ENCODE peak calls at places on chromosomes 2 and 18, in eight cellular contexts. H is colonic mucosa, Q is K562, B is lower lobe of right lung, Z is esophagus squamous epithelium, J is IMR-90, M is uterus, K is tibial artery. V is an unnamed sample.

GRCh38 chr2:16861154-16861929 is 195.7 kb upstream of the CYRIA start:
- DNase-seq in Q (no peak), B (no peak), K (no peak), H (no peak), Z (no peak), M (no peak), J (no peak), V (no peak)

GRCh38 chr2:54372361-54372760 is 83.8 kb upstream of the SPTBN1 start:
- DNase-seq in B (no peak), H (no peak), Z (no peak), K (no peak), Q (no peak), J (no peak), M (no peak), V (no peak)

GRCh38 chr2:209426432-209426831 is 2.6 kb downstream of the MAP2 start:
- DNase-seq in B (no peak), J (no peak), H (no peak), M (no peak), Q (no peak), K (no peak), Z (no peak), V (peak)

GRCh38 chr2:36663851-36664715 is 32.4 kb upstream of the VIT start:
- DNase-seq in J (peak), Q (peak), Z (no peak), M (peak), H (peak), K (no peak), B (no peak), V (no peak)

GRCh38 chr18:3147935-3148554 is 71.7 kb downstream of the MYOM1 start:
- DNase-seq in Z (no peak), B (no peak), J (no peak), K (no peak), Q (no peak), M (no peak), H (no peak), V (no peak)

GRCh38 chr18:80176334-80177080 is 67.4 kb downstream of the ADNP2 start:
- DNase-seq in Z (no peak), K (no peak), B (no peak), M (no peak), Q (no peak), J (peak), H (no peak), V (no peak)

GRCh38 chr18:62566818-62567217 is 44.0 kb downstream of the ZCCHC2 start:
- DNase-seq in H (no peak), B (no peak), J (no peak), M (no peak), Z (no peak), Q (no peak), K (no peak), V (no peak)

GRCh38 chr2:15943378-15943851 is 3.1 kb downstream of the MYCN start:
- DNase-seq in H (peak), Z (no peak), J (no peak), M (no peak), Q (peak), B (no peak), K (no peak), V (peak)

GRCh38 chr2:23293063-23293462 is 91.9 kb upstream of the KLHL29 start:
- DNase-seq in K (no peak), J (no peak), Q (no peak), B (no peak), M (peak), H (peak), Z (no peak), V (no peak)

GRCh38 chr2:341017-341542 is 53.2 kb upstream of the ALKAL2 start:
- DNase-seq in J (no peak), M (no peak), B (no peak), H (no peak), Z (no peak), K (no peak), Q (no peak), V (no peak)

GRCh38 chr2:21656330-21657075 is 532.7 kb downstream of the TDRD15 start:
- DNase-seq in Z (no peak), J (peak), M (no peak), Q (no peak), B (no peak), K (no peak), H (no peak), V (no peak)

GRCh38 chr2:226063704-226064390 is 664.3 kb downstream of the NYAP2 start:
- DNase-seq in B (no peak), H (no peak), K (no peak), J (peak), Q (no peak), Z (no peak), M (no peak), V (no peak)

GRCh38 chr18:42931501-42931900 is 184.0 kb downstream of the RIT2 start:
- DNase-seq in M (no peak), Z (no peak), B (no peak), Q (no peak), H (no peak), K (no peak), J (peak), V (no peak)

GRCh38 chr18:77009675-77010074 is 122.9 kb downstream of the MBP start:
- DNase-seq in J (no peak), Q (no peak), Z (no peak), H (no peak), B (no peak), K (no peak), M (no peak), V (no peak)

GRCh38 chr2:210681481-210681880 is 125.1 kb downstream of the CPS1 start:
- DNase-seq in Q (no peak), Z (no peak), M (no peak), K (no peak), J (no peak), H (no peak), B (no peak), V (no peak)

GRCh38 chr2:598043-598802 is 79.0 kb downstream of the TMEM18 start:
- DNase-seq in M (no peak), B (no peak), Z (no peak), H (no peak), K (no peak), J (no peak), Q (no peak), V (no peak)

GRCh38 chr2:219959471-219959870 is 332.0 kb downstream of the SLC4A3 start:
- DNase-seq in B (no peak), K (no peak), H (no peak), Z (no peak), J (peak), Q (no peak), M (no peak), V (no peak)

GRCh38 chr2:200702646-200703118 is 109.0 kb upstream of the BZW1 start:
- DNase-seq in Z (no peak), B (no peak), H (no peak), J (no peak), K (no peak), Q (no peak), M (no peak), V (no peak)

GRCh38 chr2:106584304-106584954 is 97.3 kb downstream of the CD8B2 start:
- DNase-seq in Q (no peak), J (no peak), Z (no peak), K (no peak), H (no peak), M (no peak), B (no peak), V (no peak)

GRCh38 chr2:221895366-221896121 is 323.4 kb upstream of the EPHA4 start:
- DNase-seq in Z (no peak), J (peak), M (peak), H (no peak), B (no peak), Q (no peak), K (no peak), V (no peak)

GRCh38 chr2:198901894-198902293 is 555.8 kb downstream of the SATB2 start:
- DNase-seq in H (no peak), K (no peak), B (no peak), M (no peak), Z (no peak), Q (peak), J (no peak), V (no peak)

GRCh38 chr2:28613616-28614501 is 118.0 kb downstream of the PLB1 start:
- DNase-seq in M (no peak), J (peak), Z (no peak), B (no peak), H (no peak), K (no peak), Q (no peak), V (no peak)

GRCh38 chr2:104788721-104789446 is 65.0 kb upstream of the POU3F3 start:
- DNase-seq in H (no peak), M (no peak), Q (no peak), J (no peak), K (no peak), Z (no peak), B (no peak), V (no peak)

GRCh38 chr2:105438104-105438929 is 39.5 kb upstream of the FHL2 start:
- DNase-seq in J (peak), K (no peak), H (peak), B (no peak), M (peak), Q (no peak), Z (no peak), V (no peak)

GRCh38 chr18:58311390-58311789 is 267.4 kb downstream of the NEDD4L start:
- DNase-seq in Z (no peak), Q (no peak), B (no peak), J (no peak), M (no peak), H (no peak), K (no peak), V (no peak)

GRCh38 chr2:241035142-241035817 is 36.9 kb downstream of the SNED1 start:
- DNase-seq in Q (no peak), K (no peak), M (no peak), J (no peak), B (no peak), Z (no peak), H (no peak), V (peak)

GRCh38 chr2:9400268-9401058 is 22.9 kb downstream of the ITGB1BP1 start:
- DNase-seq in Z (no peak), K (peak), H (no peak), M (no peak), B (no peak), J (no peak), Q (no peak), V (no peak)

GRCh38 chr2:12428324-12428723 is 288.4 kb upstream of the TRIB2 start:
- DNase-seq in Q (no peak), Z (no peak), K (no peak), H (no peak), J (peak), B (no peak), M (no peak), V (no peak)

GRCh38 chr2:65778126-65778525 is 345.7 kb upstream of the SPRED2 start:
- DNase-seq in H (no peak), Q (no peak), J (no peak), Z (no peak), B (no peak), K (no peak), M (no peak), V (no peak)

GRCh38 chr2:127219716-127220090 is 396 bp downstream of the CYP27C1 start:
- DNase-seq in M (no peak), B (no peak), Z (no peak), K (no peak), Q (no peak), J (no peak), H (no peak), V (no peak)

GRCh38 chr2:25740810-25741381 is 67.5 kb upstream of the DTNB start:
- DNase-seq in H (no peak), Q (no peak), K (no peak), J (no peak), B (no peak), M (no peak), Z (no peak), V (no peak)

GRCh38 chr2:47964722-47965434 is 58.6 kb upstream of the FBXO11 start:
- DNase-seq in J (no peak), Q (no peak), Z (no peak), K (no peak), B (no peak), H (peak), M (no peak), V (no peak)

GRCh38 chr2:94997981-94998920 is 27.3 kb upstream of the MAL start:
- DNase-seq in J (no peak), K (peak), M (no peak), Q (peak), H (no peak), Z (no peak), B (peak), V (peak)

GRCh38 chr2:123451517-123451916 is 573.6 kb upstream of the CNTNAP5 start:
- DNase-seq in Z (no peak), J (no peak), Q (no peak), H (no peak), B (no peak), K (no peak), M (no peak), V (no peak)

GRCh38 chr18:21747764-21748693 is 7.4 kb downstream of the MIB1 start:
- DNase-seq in M (no peak), Z (no peak), H (no peak), Q (no peak), B (no peak), K (no peak), J (no peak), V (no peak)

GRCh38 chr2:20192781-20193180 is 32.1 kb downstream of the SDC1 start:
- DNase-seq in M (no peak), H (no peak), Z (no peak), K (no peak), J (no peak), Q (no peak), B (no peak), V (no peak)

DNA sequence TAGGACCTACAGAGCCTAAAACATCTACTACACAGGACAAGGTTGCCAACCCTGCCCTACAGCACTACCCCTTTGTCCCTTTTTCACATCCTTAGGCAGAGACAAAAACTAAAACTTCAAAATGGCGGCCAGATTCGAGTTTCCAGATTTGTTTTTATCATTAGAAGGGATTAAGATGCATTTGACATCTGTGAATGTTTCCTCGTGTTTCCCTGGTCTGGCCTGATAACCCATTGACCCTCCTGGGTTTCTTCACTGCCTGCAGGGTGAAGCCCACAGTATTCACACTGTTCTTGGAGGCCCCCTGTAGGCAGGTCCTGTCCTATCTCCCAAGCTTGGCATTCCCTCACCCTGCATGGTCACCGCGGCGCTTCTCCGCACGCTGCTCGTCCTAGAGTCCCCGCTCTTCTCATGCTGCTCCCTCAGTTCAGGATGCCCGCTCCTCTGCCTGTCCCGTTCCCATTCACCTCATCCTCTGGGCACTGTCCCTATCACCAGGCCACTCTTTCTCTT is 67.6 kb downstream of the TPGS2 start:
- DNase-seq in Z (no peak), J (no peak), K (no peak), B (no peak), M (no peak), H (no peak), Q (no peak), V (peak)
- TF ChIP-seq CTCF in Z (no peak), J (no peak), K (no peak), B (no peak), M (no peak), H (no peak), Q (peak), V (no peak)

GRCh38 chr2:96926791-96927190 is 56.9 kb upstream of the SEMA4C start:
- DNase-seq in B (no peak), K (no peak), Z (no peak), Q (no peak), M (peak), J (no peak), H (no peak), V (no peak)

GRCh38 chr2:96926236-96926635 is 56.4 kb upstream of the SEMA4C start:
- DNase-seq in B (peak), J (no peak), H (no peak), Z (no peak), M (no peak), K (no peak), Q (no peak), V (no peak)

GRCh38 chr2:96929245-96929925 is 57.0 kb downstream of the FAM178B start:
- DNase-seq in Z (no peak), K (no peak), J (no peak), H (no peak), Q (no peak), B (peak), M (no peak), V (no peak)

GRCh38 chr2:96928277-96928781 is 58.1 kb downstream of the FAM178B start:
- DNase-seq in K (peak), M (peak), B (no peak), Q (no peak), J (no peak), Z (no peak), H (no peak), V (no peak)

GRCh38 chr2:96927420-96928171 is 57.7 kb upstream of the SEMA4C start:
- DNase-seq in Z (no peak), K (peak), M (peak), B (peak), J (no peak), Q (no peak), H (no peak), V (peak)
- H3K27ac ChIP-seq in Z (peak), K (peak), M (peak), B (no peak), J (no peak), Q (no peak), H (no peak), V (no peak)

DNA sequence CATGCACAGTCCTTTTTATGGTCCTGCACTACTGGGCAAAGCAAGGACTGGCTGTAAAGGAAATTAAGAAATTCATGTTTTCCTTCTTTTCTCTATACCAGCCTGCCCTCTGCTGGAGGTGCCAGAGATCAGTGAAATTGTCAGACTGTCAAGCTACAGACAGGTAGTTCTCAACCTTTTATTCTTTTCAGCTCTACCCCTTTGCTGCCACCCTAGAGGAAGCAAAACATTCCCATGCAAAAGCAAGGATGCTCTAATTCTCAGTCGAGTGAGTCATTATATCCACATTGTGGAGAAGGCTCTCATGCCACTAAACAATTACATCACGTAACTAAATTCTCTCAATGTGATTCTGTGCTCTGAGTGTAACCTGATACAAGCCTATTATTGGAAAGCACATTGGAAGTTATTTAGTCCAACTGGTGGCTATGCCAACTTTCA is 25.0 kb upstream of the RAPGEF4 start:
- DNase-seq in B (no peak), M (peak), Q (peak), J (peak), K (no peak), H (peak), Z (no peak), V (no peak)
- TF ChIP-seq CTCF in B (peak), M (peak), Q (peak), J (peak), K (peak), H (peak), Z (peak), V (peak)

DNA sequence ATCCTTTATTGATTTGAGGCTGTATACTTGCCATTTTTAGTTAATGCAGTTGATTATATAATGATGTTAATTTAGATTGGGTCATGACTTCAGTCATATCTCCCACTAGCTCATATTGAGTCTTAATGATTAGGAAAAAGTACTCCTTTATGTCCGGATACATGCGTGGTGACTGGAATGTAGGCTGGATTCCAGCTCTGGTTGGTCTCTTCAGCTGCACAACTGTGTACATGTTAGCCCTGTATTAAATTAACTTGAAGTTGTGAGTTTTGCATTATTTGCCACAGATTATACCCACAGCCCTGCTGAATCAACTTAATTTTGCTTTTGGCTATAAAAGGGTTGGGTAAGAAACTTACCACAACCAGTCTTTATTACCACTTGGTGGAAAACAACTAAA is 22.5 kb downstream of the MOB4 start:
- DNase-seq in H (no peak), Q (no peak), B (no peak), M (no peak), J (peak), Z (no peak), K (no peak), V (no peak)
- H3K27ac ChIP-seq in H (no peak), Q (no peak), B (no peak), M (no peak), J (no peak), Z (no peak), K (no peak), V (no peak)

GRCh38 chr2:29644949-29645348 is 276.4 kb downstream of the ALK start:
- DNase-seq in Q (no peak), M (no peak), B (no peak), K (no peak), J (no peak), Z (no peak), H (no peak), V (no peak)
- TF ChIP-seq CTCF in Q (no peak), M (no peak), B (no peak), K (no peak), J (no peak), Z (no peak), H (no peak), V (no peak)